ENCODE peak calls at places on chromosome 14, in five cellular contexts. C is K562, J is stomach, G is H1, D is ovary. X is an unnamed sample.

GRCh38 chr14:84877061-84877460 is 652.9 kb upstream of the FLRT2 start:
- DNase-seq in C (no peak), D (no peak), G (no peak), J (no peak), X (no peak)

GRCh38 chr14:22520235-22520634 is 68.8 kb downstream of the DAD1 start:
- DNase-seq in C (peak), J (no peak), G (no peak), D (no peak), X (no peak)

GRCh38 chr14:24298892-24299254 is 707 bp downstream of the DHRS1 start:
- DNase-seq in C (peak), D (no peak), G (no peak), J (no peak), X (peak)

GRCh38 chr14:67428501-67429031 is 16.6 kb upstream of the PLEK2 start:
- DNase-seq in D (no peak), J (peak), G (no peak), C (peak), X (peak)

GRCh38 chr14:42469637-42470426 is 863.2 kb downstream of the LRFN5 start:
- DNase-seq in C (no peak), D (no peak), G (no peak), J (no peak), X (no peak)

GRCh38 chr14:99562848-99563748 is 40.9 kb downstream of the CCDC85C start:
- DNase-seq in C (peak), G (peak), D (peak), J (peak), X (no peak)

GRCh38 chr14:103518416-103519042 is 4.1 kb downstream of the CKB start:
- DNase-seq in D (peak), C (peak), G (peak), J (peak), X (peak)

GRCh38 chr14:61812347-61813100 is 50.3 kb downstream of the SNAPC1 start:
- DNase-seq in G (peak), C (no peak), J (no peak), D (no peak), X (peak)

GRCh38 chr14:65792208-65792905 is 379.8 kb downstream of the FUT8 start:
- DNase-seq in D (no peak), G (no peak), C (no peak), J (no peak), X (no peak)

GRCh38 chr14:94143239-94143638 is 13.8 kb upstream of the IFI27L2 start:
- DNase-seq in C (peak), J (no peak), D (no peak), G (peak), X (peak)

GRCh38 chr14:106844608-106845285 is 1318.4 kb downstream of the TMEM121 start:
- DNase-seq in C (no peak), J (peak), D (peak), G (no peak), X (no peak)

DNA sequence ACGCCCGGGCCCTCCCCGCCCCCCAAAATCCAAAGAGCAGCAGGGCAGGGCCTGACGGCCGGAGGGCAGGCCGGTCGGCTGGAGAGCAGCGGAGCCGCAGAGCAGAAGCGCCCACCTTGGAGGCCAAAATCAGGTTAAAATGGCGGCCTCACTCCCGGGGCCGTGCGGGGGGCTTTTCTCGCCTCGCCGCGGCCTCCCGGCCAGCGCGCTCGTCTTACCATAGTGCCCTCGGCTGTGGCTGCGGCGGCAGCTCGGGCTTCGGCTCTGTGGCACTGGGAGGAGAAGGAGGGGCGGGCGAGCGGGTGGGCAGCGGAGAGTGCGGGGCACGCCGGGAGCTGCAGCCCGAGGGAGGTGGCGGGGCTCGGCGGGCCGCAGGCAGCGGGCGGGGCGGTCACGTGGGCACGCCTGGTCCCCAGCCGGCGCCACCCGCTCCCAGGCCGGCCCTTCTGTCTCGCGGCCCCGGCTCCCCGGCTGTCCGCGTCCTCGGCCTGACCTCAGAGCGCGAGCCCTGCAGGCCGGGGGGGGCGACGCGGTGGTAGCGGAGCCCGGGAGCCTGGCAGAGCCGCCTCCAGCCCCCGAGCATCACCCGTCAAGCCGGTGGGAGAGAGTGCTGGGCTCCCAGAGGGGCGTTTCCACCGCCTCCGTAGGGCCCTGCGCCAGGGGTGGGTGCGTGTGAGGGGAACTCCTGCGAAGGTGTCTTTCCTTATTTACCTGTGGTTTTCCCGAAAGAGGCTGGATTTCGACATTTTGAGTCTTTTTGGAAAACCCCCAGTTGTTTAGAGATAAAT is at the start of gene CFL2:
- DNase-seq in D (peak), J (peak), C (peak), G (peak), X (peak)
- TF ChIP-seq POLR2A in D (peak), J (peak), C (peak), G (peak), X (peak)

DNA sequence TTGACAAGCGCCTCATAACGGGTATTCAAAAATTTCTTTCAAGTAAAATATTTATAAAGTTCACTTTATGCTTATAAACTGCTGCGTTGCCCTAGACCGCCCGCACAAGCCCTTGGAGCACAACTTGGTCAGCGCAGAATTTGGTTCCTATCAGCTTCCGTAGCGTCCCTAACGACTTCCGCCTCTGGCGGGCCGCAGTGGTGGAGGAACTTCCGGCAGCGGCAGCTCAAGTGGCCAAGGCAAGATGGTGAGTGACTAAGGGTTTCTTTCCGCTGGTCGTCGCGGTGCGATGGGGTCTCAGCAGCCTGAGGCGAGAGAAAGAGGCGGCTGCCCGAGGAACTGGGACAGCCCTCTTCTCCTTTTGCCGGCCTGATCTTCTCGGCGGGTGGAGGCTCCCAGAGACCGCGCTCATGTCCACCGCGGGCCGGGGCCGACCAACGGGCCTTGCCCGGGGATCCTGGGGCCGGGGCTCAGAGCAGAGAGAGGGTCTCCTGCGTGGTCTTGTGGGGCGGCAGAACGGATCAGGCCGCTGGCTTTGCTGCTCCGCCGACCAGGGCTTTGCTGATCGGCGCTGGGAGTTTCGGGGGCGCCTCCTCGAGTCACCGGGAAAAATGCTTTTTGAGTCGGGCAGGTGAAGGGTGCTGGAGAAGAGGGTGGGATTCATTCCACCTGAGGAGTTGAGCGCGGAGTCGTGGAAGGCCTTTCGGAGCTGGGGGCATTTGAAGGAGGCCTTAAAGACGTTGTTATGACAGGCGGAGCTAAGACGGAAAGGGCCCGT is at the start of gene PSMC1:
- DNase-seq in G (peak), D (peak), C (peak), J (peak), X (peak)
- TF ChIP-seq POLR2A in G (peak), D (no peak), C (peak), J (no peak), X (peak)

GRCh38 chr14:102509744-102510615 is at the start of gene ANKRD9:
- DNase-seq in D (peak), J (peak), G (peak), C (peak), X (peak)
- TF ChIP-seq POLR2A in D (no peak), J (no peak), G (no peak), C (no peak), X (no peak)

DNA sequence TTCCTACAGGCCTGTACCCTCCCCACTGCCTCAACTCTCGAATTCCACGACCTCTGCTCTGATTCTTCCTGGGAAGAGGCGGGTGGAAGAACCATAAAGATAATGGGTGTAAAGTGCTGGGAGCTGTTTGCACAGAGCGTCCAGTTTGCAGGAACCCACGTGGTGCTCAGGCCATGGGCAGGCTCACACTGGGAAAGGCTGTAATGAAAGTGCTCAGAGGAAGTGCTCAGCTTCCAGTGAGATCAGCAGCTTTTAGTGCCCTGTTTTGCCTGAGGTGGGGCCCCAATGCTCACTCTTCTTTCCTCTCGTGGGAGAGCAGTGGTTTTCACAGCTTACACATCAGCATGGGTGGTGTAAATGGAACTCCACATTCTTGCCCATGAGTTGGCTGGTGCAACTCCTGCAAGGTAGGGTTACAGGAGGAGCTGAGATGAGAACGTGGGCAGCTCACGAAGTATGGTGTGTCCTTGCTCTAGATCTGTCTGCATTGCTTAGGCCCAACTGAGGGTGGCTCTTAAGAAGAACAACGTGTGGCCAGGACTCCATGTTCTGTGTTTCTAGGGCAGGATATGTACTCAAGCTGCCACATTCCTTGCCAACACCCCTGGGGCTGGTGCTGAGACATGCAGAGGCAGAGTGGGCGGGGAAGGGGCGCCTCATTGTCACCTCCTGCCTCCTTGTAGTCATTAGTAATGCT is 2.9 kb downstream of the TMEM63C start:
- DNase-seq in C (no peak), J (no peak), G (no peak), D (no peak), X (no peak)
- TF ChIP-seq POLR2A in C (no peak), J (no peak), G (no peak), D (no peak), X (no peak)

DNA sequence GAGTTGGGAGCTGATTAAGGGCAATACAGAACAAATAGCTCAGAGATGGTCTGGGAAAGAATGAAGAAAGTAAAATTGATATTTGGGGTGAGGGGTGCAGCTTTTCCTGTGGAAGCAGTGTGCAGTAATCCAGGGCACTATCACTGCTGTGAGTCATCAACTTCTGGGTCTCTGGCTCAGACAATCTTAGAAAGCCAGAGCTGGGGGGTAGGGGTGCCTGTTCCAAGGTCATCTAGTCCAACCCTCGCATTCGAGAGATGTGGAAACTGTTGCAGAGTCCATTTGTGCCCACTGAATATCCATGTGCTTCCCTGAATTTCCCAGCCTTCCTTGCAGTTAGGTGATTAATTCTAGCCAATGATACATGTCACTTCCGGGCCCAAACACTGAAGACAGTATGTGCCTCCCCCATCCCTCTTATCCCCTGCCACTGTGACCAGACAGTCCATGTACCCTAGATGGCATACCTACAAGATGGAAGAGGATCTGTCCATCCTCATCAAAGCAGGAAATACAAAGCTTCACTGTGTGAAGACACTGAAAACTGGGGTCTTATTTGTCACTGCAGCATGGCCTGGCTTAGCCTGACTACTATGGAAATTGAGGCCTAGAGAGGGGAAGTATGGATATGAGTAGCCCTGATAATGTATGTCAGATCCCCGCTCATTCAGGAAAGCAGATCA is 51.9 kb downstream of the ZFP36L1 start:
- DNase-seq in C (peak), G (no peak), J (no peak), D (no peak), X (no peak)
- TF ChIP-seq POLR2A in C (no peak), G (no peak), J (no peak), D (no peak), X (no peak)

GRCh38 chr14:88005050-88005481 is at the start of gene GPR65:
- DNase-seq in J (no peak), G (no peak), C (no peak), D (no peak), X (peak)

GRCh38 chr14:88004637-88005036 is 298 bp upstream of the GPR65 start:
- DNase-seq in G (no peak), C (no peak), J (no peak), D (no peak), X (no peak)

GRCh38 chr14:88009486-88009885 is 4.6 kb downstream of the GPR65 start:
- DNase-seq in C (no peak), D (no peak), G (no peak), J (no peak), X (no peak)

GRCh38 chr14:88007608-88008007 is 2.7 kb downstream of the GPR65 start:
- DNase-seq in D (no peak), G (no peak), J (no peak), C (no peak), X (no peak)

DNA sequence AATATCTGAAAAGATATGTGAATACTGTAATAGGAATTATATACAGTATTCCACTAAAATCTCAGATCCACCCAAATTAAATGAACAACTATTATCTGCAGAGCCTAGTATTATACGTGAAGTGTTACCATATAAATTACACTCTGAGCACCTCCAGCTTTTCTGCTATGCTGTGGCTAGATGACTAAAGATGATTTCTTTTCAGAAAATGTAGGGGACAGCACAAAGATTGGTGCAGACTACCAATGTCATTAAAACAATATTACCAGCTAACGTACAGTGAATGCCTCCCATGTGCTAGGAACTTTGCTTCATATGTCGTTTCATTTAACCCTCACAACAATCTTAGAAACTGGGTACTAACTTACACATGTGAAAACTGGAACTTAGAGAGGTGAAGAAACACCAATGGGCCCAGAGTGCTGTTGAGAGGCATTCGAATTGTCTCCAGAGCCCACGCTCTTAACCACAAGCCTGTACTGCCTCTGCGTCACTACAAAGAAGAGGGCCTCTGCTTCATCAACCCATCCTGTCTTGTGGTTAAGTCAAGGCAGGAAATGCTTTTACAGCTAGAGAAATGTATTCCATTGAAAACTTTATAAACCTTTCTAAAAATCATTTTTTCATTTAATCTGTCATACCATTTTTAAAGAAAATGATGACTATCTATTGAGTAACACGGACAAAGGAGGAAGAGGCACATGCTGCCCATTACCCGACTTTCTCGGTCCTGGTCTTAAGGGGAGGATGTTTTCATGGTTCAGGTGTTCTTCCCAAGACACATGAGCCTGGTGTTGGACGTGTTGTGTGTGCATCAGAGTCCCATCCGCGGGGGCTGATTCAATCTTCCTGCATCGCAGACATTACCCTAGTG is 1.3 kb downstream of the GPR65 start:
- DNase-seq in G (no peak), C (no peak), J (no peak), D (no peak), X (peak)
- TF ChIP-seq POLR2A in G (no peak), C (no peak), J (no peak), D (no peak), X (peak)

GRCh38 chr14:74981833-74982232 is 20.9 kb upstream of the EIF2B2 start:
- DNase-seq in J (no peak), G (no peak), C (no peak), D (no peak), X (no peak)

GRCh38 chr14:74980398-74980745 is 22.3 kb upstream of the EIF2B2 start:
- DNase-seq in J (no peak), D (no peak), G (no peak), C (no peak), X (no peak)

GRCh38 chr14:74982661-74983060 is 20.1 kb upstream of the EIF2B2 start:
- DNase-seq in G (no peak), D (no peak), C (no peak), J (no peak), X (no peak)

GRCh38 chr14:74979442-74980397 is 23.0 kb upstream of the EIF2B2 start:
- DNase-seq in C (no peak), J (no peak), D (no peak), G (peak), X (no peak)

GRCh38 chr14:74980746-74981661 is 21.7 kb upstream of the EIF2B2 start:
- DNase-seq in G (peak), C (no peak), D (no peak), J (no peak), X (no peak)
- TF ChIP-seq POLR2A in G (no peak), C (no peak), D (no peak), J (no peak), X (no peak)